ENCODE peak calls at places on chromosomes 11 and 22, in four cellular contexts. P, H, O and W are unnamed samples.

GRCh38 chr11:104668797-104669463 is 229.3 kb downstream of the CASP12 start:
- DNase-seq in P (no peak), H (no peak), O (peak), W (peak)

GRCh38 chr11:70191495-70192140 is 11.5 kb upstream of the FADD start:
- DNase-seq in P (peak), H (peak), O (peak), W (peak)

GRCh38 chr11:35305670-35306382 is 113.5 kb downstream of the SLC1A2 start:
- DNase-seq in P (peak), H (peak), O (peak), W (peak)

GRCh38 chr11:45021692-45022130 is 71.0 kb upstream of the TP53I11 start:
- DNase-seq in P (peak), H (no peak), O (peak), W (peak)

GRCh38 chr11:69896250-69896649 is 77.0 kb upstream of the FGF3 start:
- DNase-seq in P (no peak), H (no peak), O (peak), W (peak)

GRCh38 chr11:29780756-29781155 is 236.1 kb downstream of the KCNA4 start:
- DNase-seq in P (no peak), H (no peak), O (no peak), W (no peak)

GRCh38 chr22:50030315-50031188 is 18.0 kb upstream of the IL17REL start:
- DNase-seq in P (peak), H (peak), O (peak), W (peak)

GRCh38 chr22:29454186-29454745 is 15.9 kb downstream of the RFPL1 start:
- DNase-seq in P (no peak), H (no peak), O (no peak), W (no peak)

GRCh38 chr11:46105902-46106301 is 15.4 kb downstream of the PHF21A start:
- DNase-seq in P (no peak), H (no peak), O (no peak), W (no peak)

GRCh38 chr11:46100670-46101069 is 20.6 kb downstream of the PHF21A start:
- DNase-seq in P (no peak), H (no peak), O (no peak), W (no peak)

GRCh38 chr11:46099973-46100335 is 21.3 kb downstream of the PHF21A start:
- DNase-seq in P (no peak), H (no peak), O (peak), W (peak)

GRCh38 chr11:46105134-46105628 is 16.1 kb downstream of the PHF21A start:
- DNase-seq in P (no peak), H (no peak), O (no peak), W (no peak)

GRCh38 chr11:46102843-46103242 is 18.4 kb downstream of the PHF21A start:
- DNase-seq in P (no peak), H (no peak), O (no peak), W (no peak)
- H2BK5ac ChIP-seq in P (no peak), H (no peak), O (no peak), W (no peak)

GRCh38 chr11:77776455-77776854 is 44.1 kb downstream of the RSF1 start:
- DNase-seq in P (no peak), H (no peak), O (peak), W (peak)
- H4K91ac ChIP-seq in P (no peak), H (no peak), O (no peak), W (no peak)

GRCh38 chr22:37638351-37639069 is 959 bp upstream of the SH3BP1 start:
- DNase-seq in P (peak), H (no peak), O (no peak), W (no peak)
- H3K14ac ChIP-seq in P (no peak), H (no peak), O (peak), W (peak)

DNA sequence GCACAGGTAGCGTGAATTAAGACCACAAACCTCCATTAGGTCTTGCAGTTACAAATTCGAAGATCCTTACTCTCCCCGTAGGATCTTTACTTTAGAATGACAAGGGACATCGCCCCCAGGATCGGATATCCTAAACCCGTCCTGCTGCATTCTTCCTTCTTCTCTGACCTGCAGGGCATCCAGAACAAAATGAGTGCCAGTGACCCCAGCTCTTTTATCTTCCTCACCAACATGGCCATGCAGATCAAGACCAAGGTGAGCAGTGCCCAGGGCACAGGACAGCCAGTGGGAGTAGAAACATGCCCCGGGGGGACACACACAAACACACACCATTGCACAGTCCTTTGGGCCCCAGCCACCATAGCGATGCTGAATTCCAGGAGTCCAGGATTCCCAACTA is 42.6 kb upstream of the MPEG1 start:
- DNase-seq in P (peak), H (no peak), O (no peak), W (no peak)
- H2BK5ac ChIP-seq in P (no peak), H (no peak), O (no peak), W (no peak)